ENCODE peak calls at places on chromosomes 12 and 14, in seven cellular contexts. One of them, this sample, is unnamed.

GRCh38 chr12:53867216-53868012 is 71.2 kb upstream of the HOXC13 start:
- DNase-seq in AG04450: no peak
- DNase-seq in aorta: no peak
- DNase-seq in tibial nerve: no peak
- DNase-seq in RWPE1: peak; percentile 75
- DNase-seq in CD4-positive, alpha-beta T cell: no peak
- DNase-seq in neural progenitor cell: peak; percentile 26
- DNase-seq in this sample: no peak

GRCh38 chr12:16121953-16122352 is 155.5 kb downstream of the SLC15A5 start:
- DNase-seq in AG04450: no peak
- DNase-seq in aorta: no peak
- DNase-seq in tibial nerve: no peak
- DNase-seq in RWPE1: no peak
- DNase-seq in CD4-positive, alpha-beta T cell: no peak
- DNase-seq in neural progenitor cell: peak; percentile 17
- DNase-seq in this sample: no peak

GRCh38 chr12:13947237-13947945 is 34.0 kb downstream of the GRIN2B start:
- DNase-seq in AG04450: no peak
- DNase-seq in aorta: no peak
- DNase-seq in tibial nerve: no peak
- DNase-seq in RWPE1: no peak
- DNase-seq in CD4-positive, alpha-beta T cell: no peak
- DNase-seq in neural progenitor cell: no peak
- DNase-seq in this sample: no peak

GRCh38 chr14:49593016-49593415 is 5.7 kb upstream of the LRR1 start:
- DNase-seq in AG04450: peak; percentile 60
- DNase-seq in aorta: no peak
- DNase-seq in tibial nerve: no peak
- DNase-seq in RWPE1: no peak
- DNase-seq in CD4-positive, alpha-beta T cell: no peak
- DNase-seq in neural progenitor cell: no peak
- DNase-seq in this sample: no peak

GRCh38 chr12:46724020-46724419 is 101.8 kb downstream of the SLC38A4 start:
- DNase-seq in AG04450: no peak
- DNase-seq in aorta: no peak
- DNase-seq in tibial nerve: no peak
- DNase-seq in RWPE1: no peak
- DNase-seq in CD4-positive, alpha-beta T cell: no peak
- DNase-seq in neural progenitor cell: no peak
- DNase-seq in this sample: no peak

GRCh38 chr12:95790025-95790911 is at the start of gene NTN4:
- DNase-seq in AG04450: no peak
- DNase-seq in aorta: peak; percentile 88
- DNase-seq in tibial nerve: peak; percentile 15
- DNase-seq in RWPE1: peak; percentile 28
- DNase-seq in CD4-positive, alpha-beta T cell: no peak
- DNase-seq in neural progenitor cell: peak; percentile 68
- DNase-seq in this sample: peak; percentile 68

GRCh38 chr12:12158858-12159257 is 88.1 kb downstream of the BCL2L14 start:
- DNase-seq in AG04450: no peak
- DNase-seq in aorta: no peak
- DNase-seq in tibial nerve: no peak
- DNase-seq in RWPE1: no peak
- DNase-seq in CD4-positive, alpha-beta T cell: no peak
- DNase-seq in neural progenitor cell: no peak
- DNase-seq in this sample: no peak

GRCh38 chr12:132404435-132404855 is 75.1 kb upstream of the GALNT9 start:
- DNase-seq in AG04450: no peak
- DNase-seq in aorta: no peak
- DNase-seq in tibial nerve: no peak
- DNase-seq in RWPE1: no peak
- DNase-seq in CD4-positive, alpha-beta T cell: no peak
- DNase-seq in neural progenitor cell: no peak
- DNase-seq in this sample: no peak

GRCh38 chr14:39884091-39884490 is 451.9 kb upstream of the FBXO33 start:
- DNase-seq in AG04450: no peak
- DNase-seq in aorta: no peak
- DNase-seq in tibial nerve: no peak
- DNase-seq in RWPE1: no peak
- DNase-seq in CD4-positive, alpha-beta T cell: no peak
- DNase-seq in neural progenitor cell: no peak
- DNase-seq in this sample: no peak

GRCh38 chr14:22483863-22484593 is 105.0 kb downstream of the DAD1 start:
- DNase-seq in AG04450: no peak
- DNase-seq in aorta: no peak
- DNase-seq in tibial nerve: no peak
- DNase-seq in RWPE1: no peak
- DNase-seq in CD4-positive, alpha-beta T cell: no peak
- DNase-seq in neural progenitor cell: no peak
- DNase-seq in this sample: no peak

GRCh38 chr12:57739914-57740538 is 1.5 kb upstream of the AGAP2 start:
- DNase-seq in AG04450: no peak
- DNase-seq in aorta: no peak
- DNase-seq in tibial nerve: no peak
- DNase-seq in RWPE1: no peak
- DNase-seq in CD4-positive, alpha-beta T cell: no peak
- DNase-seq in neural progenitor cell: peak; percentile 23
- DNase-seq in this sample: no peak

DNA sequence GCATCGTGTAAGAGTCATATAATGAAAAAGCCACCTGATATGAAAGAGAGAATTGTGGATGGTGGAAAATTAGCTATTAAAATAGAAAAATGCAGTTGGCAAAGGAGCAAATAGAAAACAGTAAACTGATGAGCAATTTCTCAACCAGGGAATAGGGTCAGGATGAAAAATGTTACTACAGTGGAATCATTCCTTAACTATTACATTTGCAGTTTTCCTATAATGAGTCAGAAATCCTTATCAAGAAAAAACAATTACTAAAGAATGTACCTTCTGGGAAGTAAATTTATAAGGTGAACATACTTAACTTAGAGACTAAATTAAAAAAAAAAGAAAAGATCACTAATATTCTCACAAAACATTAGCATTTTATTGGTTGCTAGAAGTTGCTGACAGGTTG is 576.4 kb downstream of the SLC16A7 start:
- DNase-seq in AG04450: no peak
- DNase-seq in aorta: no peak
- DNase-seq in tibial nerve: no peak
- DNase-seq in RWPE1: peak; percentile 23
- DNase-seq in CD4-positive, alpha-beta T cell: no peak
- DNase-seq in neural progenitor cell: no peak
- DNase-seq in this sample: no peak
- H3K27ac ChIP-seq in AG04450: no peak overlapping the region
- H3K27ac ChIP-seq in aorta: no peak overlapping the region
- H3K27ac ChIP-seq in tibial nerve: no peak overlapping the region
- H3K27ac ChIP-seq in RWPE1: no peak overlapping the region
- H3K27ac ChIP-seq in CD4-positive, alpha-beta T cell: no peak overlapping the region
- H3K27ac ChIP-seq in neural progenitor cell: no peak overlapping the region
- H3K27ac ChIP-seq in this sample: peak overlapping the region; percentile 77

GRCh38 chr14:93528884-93529558 is 98.3 kb downstream of the UNC79 start:
- DNase-seq in AG04450: no peak
- DNase-seq in aorta: no peak
- DNase-seq in tibial nerve: no peak
- DNase-seq in RWPE1: peak; percentile 14
- DNase-seq in CD4-positive, alpha-beta T cell: no peak
- DNase-seq in neural progenitor cell: no peak
- DNase-seq in this sample: no peak

GRCh38 chr14:93522221-93522620 is 91.5 kb downstream of the UNC79 start:
- DNase-seq in AG04450: no peak
- DNase-seq in aorta: no peak
- DNase-seq in tibial nerve: no peak
- DNase-seq in RWPE1: no peak
- DNase-seq in CD4-positive, alpha-beta T cell: no peak
- DNase-seq in neural progenitor cell: no peak
- DNase-seq in this sample: no peak

GRCh38 chr14:93525691-93526451 is 95.1 kb downstream of the UNC79 start:
- DNase-seq in AG04450: no peak
- DNase-seq in aorta: no peak
- DNase-seq in tibial nerve: no peak
- DNase-seq in RWPE1: no peak
- DNase-seq in CD4-positive, alpha-beta T cell: no peak
- DNase-seq in neural progenitor cell: no peak
- DNase-seq in this sample: no peak

GRCh38 chr14:93531644-93532043 is 100.9 kb downstream of the UNC79 start:
- DNase-seq in AG04450: no peak
- DNase-seq in aorta: no peak
- DNase-seq in tibial nerve: no peak
- DNase-seq in RWPE1: no peak
- DNase-seq in CD4-positive, alpha-beta T cell: no peak
- DNase-seq in neural progenitor cell: no peak
- DNase-seq in this sample: no peak

DNA sequence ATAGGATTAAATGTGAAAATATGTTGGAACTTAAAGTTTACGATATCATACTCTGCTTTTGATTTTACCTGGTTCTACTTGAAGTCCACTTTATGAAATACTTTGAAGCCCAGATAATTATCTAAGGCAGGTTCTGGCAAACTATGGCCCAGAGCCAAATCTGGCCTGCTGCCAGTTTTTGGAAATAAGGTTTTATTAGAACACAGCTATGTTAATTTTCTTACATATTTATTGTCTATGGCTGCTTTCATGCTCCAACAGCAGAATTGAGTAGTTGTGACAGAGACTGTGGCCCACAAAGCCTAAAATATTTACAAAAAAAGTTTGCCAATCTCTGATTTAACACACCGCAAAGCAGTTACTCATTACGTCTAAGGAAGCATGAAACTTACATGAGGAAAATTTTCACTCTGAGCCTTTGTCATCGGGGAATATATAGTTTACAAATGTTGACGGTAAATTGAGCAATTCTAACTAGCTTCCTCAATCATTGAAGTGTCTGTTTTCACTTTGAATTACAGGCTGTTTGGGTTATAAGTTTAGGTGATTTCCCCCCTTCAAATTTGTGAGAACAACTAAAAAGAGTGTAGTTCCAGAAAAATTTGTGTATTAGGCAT is 96.4 kb downstream of the UNC79 start:
- DNase-seq in AG04450: no peak
- DNase-seq in aorta: no peak
- DNase-seq in tibial nerve: no peak
- DNase-seq in RWPE1: no peak
- DNase-seq in CD4-positive, alpha-beta T cell: no peak
- DNase-seq in neural progenitor cell: no peak
- DNase-seq in this sample: peak; percentile 8
- H3K27ac ChIP-seq in AG04450: no peak overlapping the region
- H3K27ac ChIP-seq in aorta: no peak overlapping the region
- H3K27ac ChIP-seq in tibial nerve: no peak overlapping the region
- H3K27ac ChIP-seq in RWPE1: no peak overlapping the region
- H3K27ac ChIP-seq in CD4-positive, alpha-beta T cell: no peak overlapping the region
- H3K27ac ChIP-seq in neural progenitor cell: no peak overlapping the region
- H3K27ac ChIP-seq in this sample: no peak overlapping the region

GRCh38 chr14:94019329-94019728 is 6.8 kb upstream of the OTUB2 start:
- DNase-seq in AG04450: no peak
- DNase-seq in aorta: no peak
- DNase-seq in tibial nerve: no peak
- DNase-seq in RWPE1: no peak
- DNase-seq in CD4-positive, alpha-beta T cell: no peak
- DNase-seq in neural progenitor cell: no peak
- DNase-seq in this sample: peak; percentile 62
- H3K27ac ChIP-seq in AG04450: no peak overlapping the region
- H3K27ac ChIP-seq in aorta: no peak overlapping the region
- H3K27ac ChIP-seq in tibial nerve: no peak overlapping the region
- H3K27ac ChIP-seq in RWPE1: no peak overlapping the region
- H3K27ac ChIP-seq in CD4-positive, alpha-beta T cell: no peak overlapping the region
- H3K27ac ChIP-seq in neural progenitor cell: no peak overlapping the region
- H3K27ac ChIP-seq in this sample: no peak overlapping the region

GRCh38 chr14:36256131-36256801 is 64.2 kb downstream of the MBIP start:
- DNase-seq in AG04450: no peak
- DNase-seq in aorta: no peak
- DNase-seq in tibial nerve: no peak
- DNase-seq in RWPE1: no peak
- DNase-seq in CD4-positive, alpha-beta T cell: no peak
- DNase-seq in neural progenitor cell: no peak
- DNase-seq in this sample: peak; percentile 17

GRCh38 chr14:36258241-36258640 is 62.2 kb downstream of the MBIP start:
- DNase-seq in AG04450: no peak
- DNase-seq in aorta: no peak
- DNase-seq in tibial nerve: no peak
- DNase-seq in RWPE1: no peak
- DNase-seq in CD4-positive, alpha-beta T cell: no peak
- DNase-seq in neural progenitor cell: no peak
- DNase-seq in this sample: no peak

DNA sequence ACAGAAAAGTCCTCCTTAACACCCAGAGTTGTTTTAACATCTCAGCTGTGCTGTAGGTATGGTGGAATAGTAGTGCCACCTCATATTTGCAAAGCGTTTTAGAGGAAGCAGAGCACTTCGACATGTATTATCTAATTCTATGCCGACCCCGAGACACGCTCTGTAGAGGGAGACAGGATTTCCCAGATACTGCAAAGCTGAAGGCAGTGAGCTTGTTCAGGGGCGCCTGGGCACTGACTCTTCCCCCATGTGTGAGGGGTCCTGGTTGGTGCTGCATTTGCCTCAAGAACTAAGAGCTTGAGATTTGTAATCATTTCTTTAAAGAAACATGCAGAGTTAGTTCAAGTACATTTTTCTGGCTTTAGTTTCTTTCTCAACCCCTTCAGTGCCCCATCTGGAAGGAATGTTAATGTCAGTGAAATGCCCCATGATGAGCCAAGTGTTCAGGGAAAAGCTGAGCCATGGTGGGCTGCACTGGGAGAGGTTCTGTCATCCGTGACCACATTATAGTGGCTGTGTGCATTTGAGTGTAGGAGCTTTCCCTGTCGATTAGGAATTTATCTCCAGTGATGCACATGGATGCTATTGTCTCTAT is 66.3 kb downstream of the MBIP start:
- DNase-seq in AG04450: no peak
- DNase-seq in aorta: no peak
- DNase-seq in tibial nerve: no peak
- DNase-seq in RWPE1: no peak
- DNase-seq in CD4-positive, alpha-beta T cell: no peak
- DNase-seq in neural progenitor cell: peak; percentile 44
- DNase-seq in this sample: no peak
- H3K27ac ChIP-seq in AG04450: no peak overlapping the region
- H3K27ac ChIP-seq in aorta: no peak overlapping the region
- H3K27ac ChIP-seq in tibial nerve: no peak overlapping the region
- H3K27ac ChIP-seq in RWPE1: no peak overlapping the region
- H3K27ac ChIP-seq in CD4-positive, alpha-beta T cell: no peak overlapping the region
- H3K27ac ChIP-seq in neural progenitor cell: no peak overlapping the region
- H3K27ac ChIP-seq in this sample: no peak overlapping the region

GRCh38 chr14:89910706-89911017 is 43.9 kb downstream of the EFCAB11 start:
- DNase-seq in AG04450: no peak
- DNase-seq in aorta: no peak
- DNase-seq in tibial nerve: no peak
- DNase-seq in RWPE1: no peak
- DNase-seq in CD4-positive, alpha-beta T cell: no peak
- DNase-seq in neural progenitor cell: no peak
- DNase-seq in this sample: no peak
- H3K27ac ChIP-seq in AG04450: no peak overlapping the region
- H3K27ac ChIP-seq in aorta: no peak overlapping the region
- H3K27ac ChIP-seq in tibial nerve: no peak overlapping the region
- H3K27ac ChIP-seq in RWPE1: no peak overlapping the region
- H3K27ac ChIP-seq in CD4-positive, alpha-beta T cell: no peak overlapping the region
- H3K27ac ChIP-seq in neural progenitor cell: no peak overlapping the region
- H3K27ac ChIP-seq in this sample: peak overlapping the region; percentile 4